ENCODE peak calls at places on chromosome 18, in four cellular contexts. Z is MCF 10A, I is left ventricle myocardium inferior, O is H9. J is an unnamed sample.

GRCh38 chr18:58438161-58438983 is 190.5 kb downstream of the ALPK2 start:
- DNase-seq in Z (no peak), I (no peak), O (no peak), J (no peak)

GRCh38 chr18:59742325-59743111 is 45.3 kb upstream of the CCBE1 start:
- DNase-seq in Z (no peak), I (peak; percentile 16), O (no peak), J (no peak)

GRCh38 chr18:9933865-9934264 is 20.0 kb downstream of the VAPA start:
- DNase-seq in Z (no peak), I (no peak), O (no peak), J (no peak)

GRCh38 chr18:50080932-50081560 is 113.9 kb downstream of the MYO5B start:
- DNase-seq in Z (peak; percentile 70), I (no peak), O (no peak), J (no peak)

GRCh38 chr18:9808530-9809241 is 77.1 kb upstream of the TXNDC2 start:
- DNase-seq in Z (peak; percentile 54), I (peak; percentile 51), O (peak; percentile 74), J (no peak)

GRCh38 chr18:50038448-50038847 is 156.5 kb downstream of the MYO5B start:
- DNase-seq in Z (peak; percentile 2), I (no peak), O (no peak), J (no peak)

GRCh38 chr18:9516437-9517064 is 41.2 kb downstream of the RALBP1 start:
- DNase-seq in Z (peak; percentile 52), I (no peak), O (no peak), J (no peak)

GRCh38 chr18:65988371-65988770 is 237.6 kb downstream of the CDH7 start:
- DNase-seq in Z (no peak), I (no peak), O (no peak), J (no peak)

GRCh38 chr18:61697306-61697909 is 195.4 kb downstream of the RNF152 start:
- DNase-seq in Z (no peak), I (no peak), O (no peak), J (no peak)

GRCh38 chr18:62751341-62751821 is 36.0 kb downstream of the PHLPP1 start:
- DNase-seq in Z (no peak), I (no peak), O (peak; percentile 75), J (no peak)

GRCh38 chr18:46481048-46481846 is 175.8 kb downstream of the LOXHD1 start:
- DNase-seq in Z (peak; percentile 61), I (peak; percentile 38), O (peak; percentile 70), J (no peak)
- TF ChIP-seq CTCF in Z (peak; percentile 54), I (peak; percentile 81), O (peak; percentile 88), J (peak; percentile 39)

DNA sequence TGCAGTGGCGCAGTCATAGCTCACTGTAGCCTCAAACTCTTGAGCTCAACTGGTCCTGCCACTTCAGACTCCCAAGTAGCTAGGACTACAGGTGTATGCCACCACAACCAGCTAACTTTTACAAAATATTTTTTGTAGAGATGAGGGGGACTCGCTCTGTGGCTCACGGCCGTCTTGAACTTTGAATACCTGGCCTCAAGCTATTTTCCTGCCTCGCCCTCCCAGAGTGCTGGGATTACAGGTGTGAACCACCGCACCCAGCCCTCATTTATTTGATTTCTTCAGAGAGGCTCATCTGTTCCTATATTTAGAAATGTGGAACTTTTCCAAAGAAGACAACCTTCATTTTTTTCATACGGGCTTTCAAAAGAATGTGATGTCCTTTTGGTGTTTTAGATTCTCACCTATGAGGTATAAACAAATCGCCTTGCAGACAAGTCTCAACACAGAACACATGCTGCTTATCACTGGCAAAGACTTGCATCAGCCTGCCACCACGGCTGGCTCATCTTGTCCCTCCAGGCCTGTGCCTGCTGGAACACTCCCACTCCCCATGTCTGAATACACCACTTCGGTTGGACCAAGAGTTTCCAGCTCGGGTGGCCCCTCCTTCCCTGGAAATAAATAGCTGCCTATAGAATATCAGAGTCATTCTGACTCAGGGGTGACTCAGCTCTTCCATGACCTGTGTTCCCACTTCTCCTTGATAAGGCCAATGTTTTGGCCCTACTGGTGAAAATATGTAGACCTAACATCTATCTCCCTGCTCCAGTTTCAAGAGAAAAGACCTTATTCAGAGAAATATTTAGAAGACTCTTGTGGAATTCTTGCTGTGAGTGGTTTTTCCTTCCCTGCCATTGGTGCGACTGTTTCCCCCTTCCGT is 202.6 kb downstream of the TGIF1 start:
- DNase-seq in Z (peak; percentile 99), I (peak; percentile 28), O (peak; percentile 49), J (no peak)
- TF ChIP-seq CTCF in Z (peak; percentile 13), I (no peak), O (no peak), J (no peak)

GRCh38 chr18:55384551-55385275 is 203.3 kb downstream of the TCF4 start:
- DNase-seq in Z (peak; percentile 62), I (no peak), O (peak; percentile 54), J (no peak)
- TF ChIP-seq CTCF in Z (peak; percentile 45), I (peak; percentile 57), O (peak; percentile 86), J (no peak)

DNA sequence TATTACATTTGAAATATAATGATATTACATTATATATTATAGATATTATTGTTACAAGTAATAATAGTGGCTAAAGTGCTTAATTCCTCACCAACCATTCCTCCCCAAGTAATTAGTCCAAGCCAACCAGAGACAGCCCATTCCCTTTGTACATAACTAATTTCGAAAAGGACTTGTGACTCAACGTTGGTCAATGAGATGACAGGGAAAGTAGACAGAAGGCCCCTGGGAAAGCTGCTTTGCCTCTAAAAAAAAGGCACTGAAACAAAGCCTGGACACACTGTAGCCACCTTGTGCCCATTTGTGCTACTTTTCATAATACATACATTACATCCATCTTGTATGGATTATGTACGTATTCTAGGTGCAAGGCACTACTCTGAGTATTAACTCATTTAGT is 28.8 kb downstream of the COLEC12 start:
- DNase-seq in Z (peak; percentile 55), I (no peak), O (no peak), J (no peak)
- TF ChIP-seq CTCF in Z (no peak), I (no peak), O (no peak), J (no peak)

GRCh38 chr18:24080861-24081260 is 58.0 kb upstream of the CABYR start:
- DNase-seq in Z (no peak), I (no peak), O (no peak), J (no peak)
- TF ChIP-seq CTCF in Z (no peak), I (no peak), O (no peak), J (no peak)

GRCh38 chr18:75060185-75060584 is 148.8 kb downstream of the PTGR3 start:
- DNase-seq in Z (no peak), I (no peak), O (no peak), J (no peak)
- TF ChIP-seq CTCF in Z (no peak), I (no peak), O (no peak), J (no peak)

GRCh38 chr18:12431561-12431960 is 23.8 kb downstream of the PRELID3A start:
- DNase-seq in Z (no peak), I (no peak), O (no peak), J (no peak)
- TF ChIP-seq CTCF in Z (no peak), I (no peak), O (no peak), J (no peak)

DNA sequence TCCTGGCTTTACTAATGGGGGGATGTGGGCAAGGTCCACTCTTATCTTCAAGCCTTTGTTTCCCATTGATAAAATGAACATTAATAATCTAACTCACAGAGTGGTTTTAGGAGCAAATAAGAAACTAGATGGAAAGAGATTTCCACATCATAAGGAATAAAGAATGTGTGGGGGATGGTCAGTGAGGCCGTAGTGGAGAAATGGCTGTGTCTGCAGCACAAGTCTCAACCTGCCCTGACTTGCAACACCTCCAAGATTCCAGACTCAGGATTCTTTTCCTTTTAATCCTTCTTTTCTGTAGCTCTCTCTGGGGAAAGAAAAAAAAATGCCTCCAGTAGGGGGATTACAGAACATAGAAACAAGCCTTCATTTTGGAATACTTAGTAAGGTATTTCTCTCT is 124.2 kb upstream of the MEX3C start:
- DNase-seq in Z (peak; percentile 90), I (no peak), O (no peak), J (no peak)
- TF ChIP-seq CTCF in Z (no peak), I (no peak), O (peak; percentile 35), J (no peak)

DNA sequence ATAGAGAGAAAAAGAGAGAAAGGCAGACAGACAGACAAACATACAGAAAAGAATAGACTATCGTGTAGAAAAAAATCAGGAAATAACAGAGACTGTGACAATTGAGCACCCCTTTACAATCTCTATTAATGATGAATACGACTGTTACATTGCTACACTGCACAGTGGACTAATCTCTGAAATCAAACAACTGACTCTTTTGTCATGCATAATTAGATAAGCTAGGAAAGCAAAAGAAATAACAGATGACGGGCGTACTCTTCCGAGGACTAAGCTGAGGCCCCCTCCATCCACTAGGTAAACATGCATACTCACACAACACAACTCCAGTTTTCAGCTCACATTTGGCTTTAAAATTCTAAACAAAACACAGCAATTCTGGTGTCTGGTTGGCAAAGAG is 267.0 kb downstream of the NOL4 start:
- DNase-seq in Z (no peak), I (no peak), O (no peak), J (no peak)
- TF ChIP-seq CTCF in Z (no peak), I (no peak), O (no peak), J (no peak)

GRCh38 chr18:76923485-76924085 is 101.2 kb downstream of the ZNF236 start:
- DNase-seq in Z (peak; percentile 36), I (no peak), O (peak; percentile 65), J (no peak)
- TF ChIP-seq CTCF in Z (peak; percentile 34), I (peak; percentile 43), O (peak; percentile 90), J (no peak)

J was measured in vagina.